ENCODE peak calls at places on chromosomes 3 and 15, in eight cellular contexts. X, U, Y, S, W, A, R and T are unnamed samples.

GRCh38 chr3:5520237-5520636 is 332.7 kb downstream of the EDEM1 start:
- DNase-seq in Y (no peak), S (no peak), U (no peak), A (no peak), X (no peak), R (no peak), W (no peak), T (no peak)

GRCh38 chr3:114582929-114583328 is 289.1 kb downstream of the TIGIT start:
- DNase-seq in X (no peak), A (no peak), S (no peak), R (no peak), Y (no peak), W (no peak), U (no peak), T (no peak)

GRCh38 chr3:169146112-169146665 is 517.3 kb downstream of the MECOM start:
- DNase-seq in Y (peak), A (peak), W (peak), X (no peak), U (no peak), R (peak), S (peak), T (peak)

GRCh38 chr15:68389936-68390790 is 41.8 kb downstream of the ITGA11 start:
- DNase-seq in S (peak), U (no peak), X (peak), Y (peak), A (peak), R (peak), W (peak), T (peak)

GRCh38 chr3:179168933-179169332 is 20.8 kb downstream of the PIK3CA start:
- DNase-seq in S (no peak), X (no peak), W (no peak), R (no peak), Y (no peak), U (no peak), A (no peak), T (no peak)

GRCh38 chr15:96553931-96554330 is 223.4 kb downstream of the NR2F2 start:
- DNase-seq in R (no peak), X (no peak), U (no peak), S (no peak), A (no peak), W (no peak), Y (no peak), T (no peak)

GRCh38 chr15:89489376-89489775 is 7.0 kb downstream of the RHCG start:
- DNase-seq in R (no peak), Y (no peak), A (no peak), X (no peak), S (no peak), U (no peak), W (peak), T (no peak)

GRCh38 chr3:102348904-102349303 is 85.9 kb upstream of the ZPLD1 start:
- DNase-seq in X (no peak), U (no peak), Y (no peak), W (no peak), A (no peak), S (no peak), R (no peak), T (no peak)

GRCh38 chr3:165459924-165460540 is 263.8 kb upstream of the SLITRK3 start:
- DNase-seq in R (no peak), S (no peak), W (no peak), A (no peak), U (no peak), Y (no peak), X (no peak), T (no peak)

GRCh38 chr3:183494341-183494740 is 61.2 kb downstream of the KLHL6 start:
- DNase-seq in A (no peak), Y (no peak), U (no peak), S (no peak), X (no peak), W (peak), R (no peak), T (no peak)

GRCh38 chr3:50248387-50248786 is 12.4 kb downstream of the GNAI2 start:
- DNase-seq in X (no peak), U (no peak), A (no peak), S (no peak), Y (no peak), W (no peak), R (no peak), T (no peak)

GRCh38 chr3:48682786-48683185 is 2.9 kb downstream of the NCKIPSD start:
- DNase-seq in Y (no peak), U (no peak), W (no peak), A (no peak), S (no peak), X (no peak), R (no peak), T (no peak)

GRCh38 chr3:193894121-193894863 is 241.7 kb upstream of the HES1 start:
- DNase-seq in U (no peak), Y (no peak), X (no peak), W (no peak), R (peak), S (no peak), A (no peak), T (no peak)

GRCh38 chr3:132256984-132257383 is 60.2 kb upstream of the ACP3 start:
- DNase-seq in W (peak), U (no peak), X (peak), Y (peak), S (peak), A (no peak), R (peak), T (peak)

GRCh38 chr3:189202583-189202982 is 30.8 kb downstream of the TPRG1 start:
- DNase-seq in R (no peak), Y (no peak), S (no peak), W (no peak), A (no peak), U (no peak), X (no peak), T (no peak)

GRCh38 chr3:106740116-106740515 is 637.1 kb upstream of the CCDC54 start:
- DNase-seq in U (no peak), R (peak), X (no peak), A (no peak), Y (peak), W (no peak), S (no peak), T (peak)

GRCh38 chr15:56736881-56737707 is 3.8 kb upstream of the ZNF280D start:
- DNase-seq in S (no peak), R (no peak), W (no peak), U (no peak), A (no peak), Y (no peak), X (no peak), T (peak)

GRCh38 chr15:93041159-93041547 is 47.9 kb downstream of the RGMA start:
- DNase-seq in X (no peak), Y (no peak), W (no peak), R (no peak), A (no peak), U (no peak), S (no peak), T (no peak)

GRCh38 chr3:136931587-136931986 is 26.2 kb upstream of the IL20RB start:
- DNase-seq in W (no peak), U (no peak), R (no peak), S (no peak), A (no peak), Y (no peak), X (no peak), T (no peak)

GRCh38 chr3:136928240-136928639 is 29.5 kb upstream of the IL20RB start:
- DNase-seq in Y (no peak), U (no peak), S (no peak), X (no peak), W (no peak), R (no peak), A (no peak), T (no peak)

GRCh38 chr3:136929984-136930671 is 27.7 kb upstream of the IL20RB start:
- DNase-seq in S (peak), X (no peak), Y (peak), R (peak), W (no peak), U (no peak), A (peak), T (peak)

GRCh38 chr3:136932978-136933812 is 24.6 kb upstream of the IL20RB start:
- DNase-seq in X (no peak), U (no peak), S (no peak), R (no peak), W (no peak), A (no peak), Y (peak), T (no peak)

DNA sequence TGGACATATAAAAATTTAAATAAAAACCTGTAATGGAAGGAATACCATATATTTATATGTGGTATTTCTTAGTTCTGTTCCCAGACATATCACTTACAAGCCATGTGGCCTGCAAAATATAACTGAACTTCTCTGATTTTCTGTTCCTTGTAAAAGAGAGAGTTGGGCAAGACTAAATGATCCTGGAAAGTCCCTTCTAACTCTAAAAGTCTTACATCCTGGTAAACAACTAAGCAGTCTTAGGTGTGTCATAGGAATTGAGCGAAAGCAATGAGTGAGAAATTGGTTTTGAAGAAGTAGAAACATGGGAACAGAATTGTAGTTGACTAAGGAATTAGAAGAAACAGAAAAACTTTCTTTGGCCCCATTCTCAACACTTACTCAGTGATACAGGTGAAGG is 25.3 kb upstream of the IL20RB start:
- DNase-seq in U (no peak), R (peak), S (no peak), W (no peak), Y (no peak), X (no peak), A (no peak), T (peak)
- H3K4me3 ChIP-seq in U (no peak), R (no peak), S (no peak), W (no peak), Y (no peak), X (no peak), A (no peak), T (no peak)

GRCh38 chr3:172043233-172043632 is 3.9 kb downstream of the FNDC3B start:
- DNase-seq in X (no peak), U (no peak), R (no peak), Y (no peak), W (no peak), S (no peak), A (no peak), T (no peak)

GRCh38 chr3:172040078-172040975 is 949 bp downstream of the FNDC3B start:
- DNase-seq in A (peak), U (no peak), R (peak), S (peak), W (peak), X (peak), Y (peak), T (peak)

GRCh38 chr3:172040976-172041963 is 1.9 kb downstream of the FNDC3B start:
- DNase-seq in S (peak), X (no peak), R (peak), W (peak), U (no peak), A (no peak), Y (peak), T (peak)

GRCh38 chr3:172043766-172044165 is 4.4 kb downstream of the FNDC3B start:
- DNase-seq in X (no peak), Y (no peak), S (no peak), W (no peak), R (no peak), U (no peak), A (no peak), T (no peak)

GRCh38 chr3:172042136-172042535 is 2.8 kb downstream of the FNDC3B start:
- DNase-seq in Y (peak), X (no peak), W (no peak), A (no peak), S (no peak), U (no peak), R (peak), T (peak)
- H3K4me3 ChIP-seq in Y (peak), X (peak), W (peak), A (peak), S (peak), U (peak), R (peak), T (peak)

GRCh38 chr3:98521897-98522537 is 685 bp downstream of the CLDND1 start:
- DNase-seq in A (peak), Y (peak), R (peak), X (peak), W (peak), S (peak), U (no peak), T (peak)
- H3K4me3 ChIP-seq in A (peak), Y (peak), R (peak), X (peak), W (peak), S (peak), U (peak), T (peak)

GRCh38 chr3:16885948-16886683 is 1.4 kb downstream of the PLCL2 start:
- DNase-seq in X (no peak), A (no peak), S (no peak), Y (no peak), W (no peak), R (peak), U (peak), T (peak)
- H3K4me3 ChIP-seq in X (peak), A (peak), S (peak), Y (peak), W (peak), R (peak), U (peak), T (peak)

GRCh38 chr3:149815728-149816127 is 2.7 kb downstream of the RNF13 start:
- DNase-seq in A (no peak), Y (no peak), X (no peak), U (no peak), W (no peak), S (no peak), R (no peak), T (no peak)

GRCh38 chr3:149816326-149816725 is 3.3 kb downstream of the RNF13 start:
- DNase-seq in Y (no peak), R (no peak), W (no peak), A (no peak), S (no peak), U (no peak), X (no peak), T (no peak)

GRCh38 chr3:149819432-149819831 is 6.4 kb downstream of the RNF13 start:
- DNase-seq in W (no peak), X (no peak), Y (no peak), S (no peak), A (no peak), R (no peak), U (no peak), T (no peak)

GRCh38 chr3:149815318-149815717 is 2.3 kb downstream of the RNF13 start:
- DNase-seq in S (no peak), X (no peak), Y (no peak), W (no peak), A (no peak), U (no peak), R (no peak), T (no peak)

GRCh38 chr3:149816986-149817385 is 4.0 kb downstream of the RNF13 start:
- DNase-seq in Y (peak), S (no peak), R (peak), X (no peak), W (no peak), A (no peak), U (no peak), T (peak)
- H3K4me3 ChIP-seq in Y (no peak), S (no peak), R (no peak), X (no peak), W (no peak), A (peak), U (no peak), T (no peak)